ENCODE peak calls at places on chromosomes 13 and 19, in seven cellular contexts. B is tibial artery, H is brain microvascular endothelial cell, X is epithelial cell of prostate, D is left lung, I is IMR-90, Q is dorsolateral prefrontal cortex. A is an unnamed sample.

GRCh38 chr19:19860756-19861390 is 4.8 kb upstream of the ZNF253 start:
- DNase-seq in B (no peak), H (no peak), X (no peak), D (no peak), I (no peak), Q (no peak), A (no peak)

GRCh38 chr19:4375164-4375619 is 25.2 kb downstream of the SH3GL1 start:
- DNase-seq in B (no peak), H (no peak), X (no peak), D (peak; percentile 69), I (no peak), Q (no peak), A (no peak)

GRCh38 chr19:1244693-1245451 is 3.3 kb downstream of the ATP5F1D start:
- DNase-seq in B (no peak), H (no peak), X (no peak), D (peak; percentile 80), I (no peak), Q (no peak), A (peak; percentile 64)

GRCh38 chr13:36418022-36418805 is 14.1 kb upstream of the CCNA1 start:
- DNase-seq in B (no peak), H (peak; percentile 64), X (no peak), D (no peak), I (peak; percentile 58), Q (no peak), A (no peak)

GRCh38 chr13:46866150-46866549 is 30.7 kb downstream of the HTR2A start:
- DNase-seq in B (peak; percentile 35), H (peak; percentile 21), X (peak; percentile 26), D (peak; percentile 88), I (peak; percentile 63), Q (no peak), A (no peak)

GRCh38 chr19:42762782-42763181 is 2.7 kb downstream of the PSG8 start:
- DNase-seq in B (no peak), H (no peak), X (no peak), D (no peak), I (no peak), Q (no peak), A (no peak)

GRCh38 chr13:73057284-73058025 is 1.4 kb upstream of the KLF5 start:
- DNase-seq in B (no peak), H (no peak), X (no peak), D (no peak), I (no peak), Q (no peak), A (no peak)

GRCh38 chr19:4754248-4754647 is 30.6 kb upstream of the DPP9 start:
- DNase-seq in B (no peak), H (no peak), X (no peak), D (no peak), I (peak; percentile 13), Q (no peak), A (no peak)

DNA sequence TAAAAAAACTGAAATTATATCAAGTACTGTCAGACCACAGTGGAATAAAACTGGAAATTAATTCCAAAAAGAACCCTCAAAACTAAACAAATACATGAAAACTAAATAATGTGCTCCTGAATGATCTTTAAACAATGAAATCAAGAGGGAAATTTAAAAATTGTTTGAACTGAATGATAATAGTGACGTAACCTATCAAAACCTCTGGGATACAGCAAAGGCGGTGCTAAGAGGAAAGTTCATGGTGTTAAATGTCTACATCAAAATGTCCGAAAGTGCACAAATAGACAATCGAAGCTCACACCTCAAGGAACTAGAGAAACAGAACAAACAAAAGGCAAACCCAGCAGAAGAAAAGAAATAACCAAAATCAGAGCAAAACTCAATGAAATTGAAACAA is 70.8 kb upstream of the TUBA3C start:
- DNase-seq in B (no peak), H (no peak), X (no peak), D (no peak), I (no peak), Q (no peak), A (no peak)
- H3K27ac ChIP-seq in B (no peak overlapping the region), H (no peak overlapping the region), X (no peak overlapping the region), D (no peak overlapping the region), I (no peak overlapping the region), Q (no peak overlapping the region), A (no peak overlapping the region)

GRCh38 chr13:98484289-98485219 is 92.4 kb downstream of the STK24 start:
- DNase-seq in B (peak; percentile 90), H (peak; percentile 98), X (peak; percentile 98), D (peak; percentile 88), I (peak; percentile 95), Q (no peak), A (no peak)

GRCh38 chr13:98485561-98485960 is 91.3 kb downstream of the STK24 start:
- DNase-seq in B (no peak), H (no peak), X (no peak), D (no peak), I (no peak), Q (no peak), A (no peak)

GRCh38 chr13:98487522-98487921 is 89.4 kb downstream of the STK24 start:
- DNase-seq in B (no peak), H (no peak), X (no peak), D (no peak), I (no peak), Q (no peak), A (no peak)

GRCh38 chr13:98487016-98487415 is 89.9 kb downstream of the STK24 start:
- DNase-seq in B (no peak), H (no peak), X (no peak), D (no peak), I (peak; percentile 53), Q (no peak), A (no peak)

DNA sequence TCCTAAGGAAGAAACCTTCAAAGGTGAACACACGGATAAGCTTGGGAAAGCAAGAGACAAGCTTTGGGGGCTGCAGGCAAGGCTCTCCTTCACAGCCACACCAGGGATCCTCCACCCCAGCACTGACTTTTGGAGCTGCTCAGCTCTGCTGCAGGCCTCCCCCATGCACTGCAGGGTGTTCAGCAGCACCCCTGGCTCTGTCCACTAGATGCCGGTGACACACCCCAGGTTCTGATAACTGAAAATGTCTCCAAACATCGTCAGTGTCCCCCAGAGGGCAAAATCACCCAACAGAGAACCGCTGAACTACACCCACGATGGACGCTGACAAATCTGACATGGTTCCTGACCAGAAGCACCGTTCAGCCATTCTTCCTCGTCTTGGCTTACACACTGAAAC is 90.5 kb downstream of the STK24 start:
- DNase-seq in B (no peak), H (no peak), X (no peak), D (no peak), I (no peak), Q (no peak), A (no peak)
- H3K27ac ChIP-seq in B (no peak overlapping the region), H (no peak overlapping the region), X (peak overlapping the region; percentile 98), D (no peak overlapping the region), I (no peak overlapping the region), Q (no peak overlapping the region), A (no peak overlapping the region)

DNA sequence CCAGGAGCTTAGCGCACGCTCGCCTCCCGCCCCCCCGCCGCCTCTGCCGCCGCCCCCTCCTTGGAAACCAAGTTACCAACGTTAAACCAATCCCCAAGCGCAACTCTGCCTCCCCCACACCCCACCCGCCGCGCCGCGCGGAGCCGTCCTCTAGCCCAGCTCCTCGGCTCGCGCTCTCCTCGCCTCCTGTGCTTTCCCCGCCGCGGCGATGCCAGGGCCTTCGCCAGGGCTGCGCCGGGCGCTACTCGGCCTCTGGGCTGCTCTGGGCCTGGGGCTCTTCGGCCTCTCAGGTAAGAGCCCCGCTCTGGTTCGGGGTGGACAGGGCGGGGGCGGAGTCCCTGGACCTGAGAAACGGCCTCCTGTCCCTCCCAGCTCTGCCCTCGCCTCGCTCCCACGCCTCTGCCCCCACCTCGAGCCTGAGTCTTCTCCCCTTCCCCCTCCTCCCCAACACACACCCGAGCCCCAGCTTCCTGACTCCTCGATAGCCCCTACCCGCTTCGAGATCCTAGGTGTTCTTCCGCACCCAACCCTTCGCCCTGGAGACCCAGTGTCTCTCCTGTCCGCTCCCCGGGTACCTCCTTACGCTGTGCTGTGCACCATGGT is at the start of gene ICAM5:
- DNase-seq in B (no peak), H (no peak), X (no peak), D (no peak), I (peak; percentile 42), Q (no peak), A (no peak)
- H3K27ac ChIP-seq in B (no peak within 1 kb of the TSS), H (no peak within 1 kb of the TSS), X (no peak within 1 kb of the TSS), D (peak within 1 kb of the TSS; percentile 18), I (peak within 1 kb of the TSS; percentile 47), Q (peak within 1 kb of the TSS; percentile 45), A (no peak within 1 kb of the TSS)

DNA sequence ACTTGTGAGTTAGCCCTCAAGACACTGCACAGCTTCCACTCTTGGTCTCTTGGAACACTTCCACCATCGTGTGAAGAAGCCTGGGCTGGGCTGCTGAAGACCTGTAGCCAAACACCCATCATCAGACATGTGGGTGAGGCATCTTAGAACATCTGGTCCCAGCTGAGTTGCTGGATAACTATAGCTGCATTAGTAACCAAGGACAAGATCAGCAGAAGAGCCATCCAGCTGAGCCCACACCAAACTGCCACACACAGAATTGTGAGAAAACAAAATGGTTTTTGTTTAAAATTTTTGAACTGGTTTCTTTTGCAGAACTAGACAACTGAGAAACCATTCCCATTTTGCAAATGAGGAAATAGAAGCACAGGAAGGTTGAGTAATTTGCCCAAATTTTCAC is 56.2 kb downstream of the CCNE1 start:
- DNase-seq in B (no peak), H (no peak), X (no peak), D (no peak), I (no peak), Q (no peak), A (no peak)
- H3K27ac ChIP-seq in B (no peak overlapping the region), H (no peak overlapping the region), X (no peak overlapping the region), D (no peak overlapping the region), I (no peak overlapping the region), Q (no peak overlapping the region), A (no peak overlapping the region)

DNA sequence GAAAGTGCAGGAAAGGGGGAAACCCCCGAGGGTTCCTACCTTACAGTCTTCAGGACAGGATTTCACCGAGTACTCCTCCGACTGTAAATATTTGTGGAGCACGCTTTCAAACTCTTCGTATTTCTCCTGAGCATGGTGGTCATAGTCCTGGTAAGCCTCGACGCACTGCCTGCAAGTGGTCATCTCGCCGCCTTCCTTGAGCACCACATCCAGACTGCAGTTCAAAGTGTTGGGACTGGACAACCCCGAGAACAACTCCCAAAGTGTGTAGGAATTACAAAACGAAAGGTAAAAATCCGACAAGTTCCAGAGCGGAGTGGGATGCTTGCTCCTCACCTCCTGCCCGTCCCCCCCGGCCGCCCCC is 349.7 kb downstream of the LIG4 start:
- DNase-seq in B (no peak), H (no peak), X (no peak), D (no peak), I (peak; percentile 50), Q (no peak), A (no peak)
- H3K27ac ChIP-seq in B (no peak overlapping the region), H (no peak overlapping the region), X (no peak overlapping the region), D (no peak overlapping the region), I (peak overlapping the region; percentile 93), Q (no peak overlapping the region), A (no peak overlapping the region)

DNA sequence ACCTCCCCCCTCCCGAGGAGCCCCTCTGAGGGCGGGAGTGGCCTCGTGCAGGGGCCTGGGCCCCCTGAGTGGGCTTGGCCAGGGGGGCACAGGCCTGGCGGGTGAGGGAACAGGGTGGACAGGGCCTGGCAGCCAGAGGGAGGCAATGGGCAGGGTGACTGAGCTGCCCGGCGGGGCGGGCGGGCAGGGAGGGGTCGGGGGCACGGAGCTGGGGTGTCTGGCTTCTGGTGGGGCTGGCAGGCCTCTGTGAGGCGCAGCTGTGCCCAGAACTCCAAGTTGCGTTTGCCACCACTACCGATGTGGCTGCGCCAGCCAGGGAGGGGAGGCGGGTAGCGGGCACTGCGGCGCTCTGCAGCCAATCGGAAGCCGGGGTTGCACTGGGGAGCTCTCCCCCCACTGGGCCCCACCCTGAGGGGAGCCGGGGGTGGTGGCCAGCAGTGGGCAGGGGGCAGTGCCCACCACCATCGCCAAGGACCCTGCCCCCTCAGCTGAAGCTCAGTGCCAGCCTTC is 7.2 kb downstream of the NFIX start:
- DNase-seq in B (no peak), H (no peak), X (no peak), D (no peak), I (no peak), Q (peak; percentile 87), A (peak; percentile 97)
- H3K27ac ChIP-seq in B (peak overlapping the region; percentile 99), H (no peak overlapping the region), X (no peak overlapping the region), D (peak overlapping the region; percentile 68), I (peak overlapping the region; percentile 32), Q (peak overlapping the region; percentile 98), A (peak overlapping the region; percentile 99)

A was measured in substantia nigra.